ENCODE peak calls at places on chromosomes 13 and 19, in six cellular contexts. B is adrenal gland, W is mesothelial cell of epicardium, O is heart right ventricle, G is tibial nerve, T is GM23338. C is an unnamed sample.

GRCh38 chr13:48564046-48564445 is 31.2 kb upstream of the RCBTB2 start:
- DNase-seq in G (no peak), T (no peak), B (peak; percentile 57), O (no peak), W (no peak), C (no peak)

GRCh38 chr13:30870049-30870884 is 35.8 kb upstream of the MEDAG start:
- DNase-seq in G (peak; percentile 91), O (peak; percentile 65), B (peak; percentile 63), W (no peak), T (peak; percentile 82), C (no peak)

GRCh38 chr19:30085394-30085793 is 143.4 kb downstream of the URI1 start:
- DNase-seq in O (no peak), G (no peak), B (peak; percentile 83), T (peak; percentile 74), W (no peak), C (no peak)

GRCh38 chr19:1837625-1838105 is 10.6 kb downstream of the REXO1 start:
- DNase-seq in T (peak; percentile 82), O (no peak), G (no peak), B (peak; percentile 76), W (peak; percentile 80), C (no peak)

GRCh38 chr19:14418743-14419037 is 451 bp downstream of the DDX39A start:
- DNase-seq in G (no peak), O (no peak), T (no peak), W (no peak), B (no peak), C (no peak)

GRCh38 chr19:30061557-30062330 is 119.7 kb downstream of the URI1 start:
- DNase-seq in W (peak; percentile 16), T (no peak), O (no peak), B (no peak), G (no peak), C (no peak)

GRCh38 chr19:38266981-38267597 is 2.7 kb downstream of the SPINT2 start:
- DNase-seq in W (no peak), O (no peak), B (no peak), T (no peak), G (no peak), C (no peak)

GRCh38 chr13:41780736-41781708 is 179.9 kb downstream of the VWA8 start:
- DNase-seq in T (no peak), W (no peak), B (peak; percentile 33), O (peak; percentile 11), G (no peak), C (no peak)

GRCh38 chr13:60661514-60661913 is 264.5 kb downstream of the TDRD3 start:
- DNase-seq in B (no peak), G (no peak), T (no peak), O (no peak), W (no peak), C (no peak)

GRCh38 chr13:36847541-36848045 is 28.6 kb downstream of the RFXAP start:
- DNase-seq in T (no peak), G (no peak), W (no peak), B (no peak), O (no peak), C (no peak)

GRCh38 chr19:43774103-43774939 is 6.5 kb downstream of the KCNN4 start:
- DNase-seq in W (peak; percentile 78), O (peak; percentile 59), G (no peak), T (peak; percentile 91), B (peak; percentile 85), C (no peak)

GRCh38 chr19:19343762-19344161 is 23.1 kb downstream of the MAU2 start:
- DNase-seq in W (no peak), O (no peak), G (no peak), B (no peak), T (no peak), C (no peak)

GRCh38 chr13:21219044-21219381 is 42.6 kb downstream of the MRPL57 start:
- DNase-seq in G (no peak), O (no peak), T (no peak), W (no peak), B (no peak), C (no peak)

GRCh38 chr13:107202371-107203023 is 634.6 kb upstream of the ARGLU1 start:
- DNase-seq in T (no peak), O (peak; percentile 76), G (no peak), W (no peak), B (peak; percentile 52), C (no peak)

GRCh38 chr19:45469132-45469834 is 1.5 kb downstream of the FOSB start:
- DNase-seq in G (peak; percentile 87), O (peak; percentile 93), W (peak; percentile 90), B (peak; percentile 95), T (peak; percentile 96), C (no peak)
- TF ChIP-seq CTCF in G (no peak), O (peak; percentile 1), W (no peak), B (no peak), T (no peak), C (no peak)

DNA sequence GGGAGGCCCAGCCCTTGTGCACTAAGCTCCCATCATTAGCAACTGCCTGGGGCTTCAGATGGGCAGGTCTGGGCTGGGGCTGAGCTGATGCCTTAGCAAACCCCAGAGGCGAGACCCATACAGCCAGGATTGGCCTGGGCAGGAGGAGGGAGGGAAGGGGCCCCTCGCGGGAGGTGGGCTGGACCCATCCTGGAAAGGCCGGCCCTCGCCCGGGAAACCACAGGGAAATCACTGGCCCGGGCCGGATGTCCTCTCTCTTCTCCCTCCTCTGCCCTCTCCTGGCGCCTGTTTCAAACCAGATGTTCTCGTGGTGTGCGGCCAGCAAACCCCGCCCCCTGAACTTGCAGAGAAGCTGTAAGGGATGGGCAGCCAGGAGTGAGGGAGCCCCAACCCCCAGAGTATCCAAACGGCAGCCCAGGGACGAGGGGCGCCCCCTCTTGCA is 43.1 kb downstream of the TMEM255B start:
- DNase-seq in O (peak; percentile 57), W (no peak), B (peak; percentile 35), G (no peak), T (peak; percentile 84), C (no peak)
- TF ChIP-seq CTCF in O (no peak), W (no peak), B (no peak), G (no peak), T (peak; percentile 16), C (no peak)

GRCh38 chr19:49690073-49690655 is 752 bp upstream of the CPT1C start:
- DNase-seq in W (no peak), O (no peak), B (no peak), T (peak; percentile 34), G (no peak), C (no peak)
- TF ChIP-seq CTCF in W (peak; percentile 4), O (no peak), B (peak; percentile 3), T (peak; percentile 6), G (peak; percentile 3), C (no peak)

GRCh38 chr19:50793558-50794065 is 3.4 kb downstream of the ACP4 start:
- DNase-seq in W (no peak), G (no peak), B (no peak), T (no peak), O (no peak), C (no peak)

GRCh38 chr19:50794074-50794777 is 4.0 kb downstream of the ACP4 start:
- DNase-seq in G (no peak), O (no peak), B (no peak), W (no peak), T (no peak), C (peak; percentile 64)

GRCh38 chr19:50795665-50796073 is 5.5 kb downstream of the ACP4 start:
- DNase-seq in G (no peak), O (no peak), B (no peak), W (no peak), T (no peak), C (no peak)

GRCh38 chr19:50796128-50796633 is 6.0 kb downstream of the ACP4 start:
- DNase-seq in O (no peak), T (peak; percentile 52), W (no peak), G (no peak), B (no peak), C (no peak)

GRCh38 chr19:50794778-50795664 is 4.8 kb downstream of the ACP4 start:
- DNase-seq in W (no peak), G (no peak), B (no peak), T (peak; percentile 67), O (no peak), C (no peak)
- TF ChIP-seq CTCF in W (no peak), G (no peak), B (no peak), T (peak; percentile 43), O (no peak), C (peak; percentile 36)

DNA sequence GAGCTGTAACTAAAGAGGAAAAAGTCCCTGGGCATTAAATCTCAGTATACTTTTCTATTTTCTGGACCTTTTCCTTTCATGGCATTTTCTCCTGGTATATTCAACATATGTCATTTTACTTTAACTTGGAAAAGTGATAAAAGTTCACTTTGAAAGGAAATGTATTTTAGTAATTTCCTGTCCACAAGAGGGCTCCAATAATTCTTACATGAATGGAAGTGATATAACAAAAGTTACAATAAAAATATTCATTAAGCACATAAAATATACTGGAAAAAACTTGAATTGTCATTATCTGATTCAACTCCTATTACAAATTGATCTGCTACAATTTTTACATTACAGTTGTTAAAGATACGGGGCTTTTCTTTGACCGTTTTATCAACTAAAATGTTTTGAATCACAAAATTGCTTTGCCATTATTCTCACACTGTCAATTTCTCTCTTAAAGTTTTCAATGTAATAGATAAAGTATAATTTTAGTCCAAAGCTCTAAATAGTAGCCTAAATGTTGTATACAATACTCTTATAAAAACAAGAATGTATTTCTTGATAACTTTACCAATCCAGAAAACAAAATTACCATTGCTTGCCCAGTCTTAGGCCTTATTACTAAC is 4.9 kb downstream of the UBL3 start:
- DNase-seq in W (no peak), T (no peak), G (no peak), O (no peak), B (no peak), C (no peak)
- TF ChIP-seq CTCF in W (peak; percentile 52), T (peak; percentile 36), G (peak; percentile 9), O (peak; percentile 33), B (no peak), C (peak; percentile 21)

GRCh38 chr19:57465680-57466381 is 8.9 kb upstream of the VN1R1 start:
- DNase-seq in W (no peak), B (no peak), T (peak; percentile 82), G (no peak), O (no peak), C (peak; percentile 41)
- TF ChIP-seq CTCF in W (no peak), B (no peak), T (peak; percentile 77), G (no peak), O (peak; percentile 33), C (peak; percentile 59)

GRCh38 chr13:33483471-33483870 is 197.9 kb upstream of the STARD13 start:
- DNase-seq in W (no peak), B (no peak), G (no peak), O (no peak), T (no peak), C (no peak)

GRCh38 chr13:33489563-33489962 is 204.0 kb upstream of the STARD13 start:
- DNase-seq in B (no peak), W (no peak), G (no peak), O (no peak), T (peak; percentile 47), C (no peak)

GRCh38 chr13:33490461-33491327 is 205.1 kb upstream of the STARD13 start:
- DNase-seq in G (no peak), B (peak; percentile 10), T (peak; percentile 89), W (no peak), O (peak; percentile 19), C (no peak)

GRCh38 chr13:33485247-33485646 is 199.7 kb upstream of the STARD13 start:
- DNase-seq in W (no peak), T (no peak), O (no peak), B (no peak), G (no peak), C (no peak)

GRCh38 chr13:33487575-33488243 is 202.2 kb upstream of the STARD13 start:
- DNase-seq in O (peak; percentile 19), W (no peak), B (peak; percentile 27), T (peak; percentile 38), G (no peak), C (no peak)
- TF ChIP-seq CTCF in O (peak; percentile 34), W (no peak), B (peak; percentile 23), T (peak; percentile 47), G (peak; percentile 31), C (peak; percentile 37)

C was measured in LNCaP clone FGC.